ENCODE peak calls at places on chromosome X, in five cellular contexts. G, H, J, B and U are unnamed samples.

GRCh38 chrX:136307471-136307870 is 6.7 kb downstream of the ADGRG4 start:
- DNase-seq in G (no peak), H (no peak), J (no peak), B (no peak), U (no peak)

GRCh38 chrX:139930923-139931645 is 1.8 kb downstream of the ATP11C start:
- DNase-seq in G (peak), H (peak), J (peak), B (no peak), U (peak)

GRCh38 chrX:6184900-6185515 is 43.7 kb downstream of the NLGN4X start:
- DNase-seq in G (no peak), H (no peak), J (no peak), B (no peak), U (no peak)

GRCh38 chrX:9197231-9197630 is 163.3 kb upstream of the FAM9B start:
- DNase-seq in G (no peak), H (no peak), J (no peak), B (no peak), U (no peak)

GRCh38 chrX:134949271-134949670 is 41.5 kb upstream of the SMIM10 start:
- DNase-seq in G (peak), H (no peak), J (no peak), B (no peak), U (no peak)

GRCh38 chrX:68574240-68574639 is 73.2 kb upstream of the STARD8 start:
- DNase-seq in G (no peak), H (no peak), J (no peak), B (no peak), U (no peak)

GRCh38 chrX:46184749-46185148 is 360.5 kb downstream of the ZNF674 start:
- DNase-seq in G (no peak), H (no peak), J (peak), B (no peak), U (no peak)

GRCh38 chrX:38233891-38234807 is 13.5 kb upstream of the SRPX start:
- DNase-seq in G (peak), H (peak), J (no peak), B (no peak), U (peak)

GRCh38 chrX:11427082-11428033 is 134.1 kb downstream of the AMELX start:
- DNase-seq in G (no peak), H (peak), J (no peak), B (no peak), U (peak)

GRCh38 chrX:45669715-45670360 is 469.2 kb upstream of the DIPK2B start:
- DNase-seq in G (no peak), H (no peak), J (no peak), B (no peak), U (no peak)

GRCh38 chrX:47228550-47229270 is 4.1 kb upstream of the USP11 start:
- DNase-seq in G (no peak), H (no peak), J (no peak), B (no peak), U (peak)
- TF ChIP-seq POLR2A in G (no peak), H (no peak), J (no peak), B (no peak), U (no peak)

GRCh38 chrX:154097003-154097596 is 417 bp downstream of the MECP2 start:
- DNase-seq in G (peak), H (peak), J (peak), B (peak), U (peak)
- TF ChIP-seq POLR2A in G (no peak), H (no peak), J (no peak), B (no peak), U (no peak)

DNA sequence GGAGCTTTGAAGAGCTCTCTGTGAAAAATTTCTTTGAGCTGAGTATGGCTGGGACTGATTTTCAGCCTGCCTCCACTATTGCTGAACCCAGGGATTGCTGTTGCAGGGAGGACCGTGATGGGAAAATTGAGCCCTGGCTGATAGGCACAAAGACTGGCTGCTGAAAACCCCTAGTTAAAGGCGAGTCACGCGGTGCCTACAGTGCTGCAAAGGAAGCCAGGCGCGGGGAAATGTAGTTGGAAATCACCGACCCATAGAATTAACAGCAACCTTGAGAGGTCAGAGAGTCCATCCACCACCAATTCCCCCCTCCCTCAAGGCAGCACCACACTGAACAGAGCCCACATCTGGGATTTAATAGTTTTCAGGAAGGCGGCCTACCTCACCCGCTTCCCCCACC is 26.0 kb downstream of the FRMD7 start:
- DNase-seq in G (no peak), H (no peak), J (no peak), B (no peak), U (no peak)
- TF ChIP-seq POLR2A in G (no peak), H (no peak), J (no peak), B (no peak), U (no peak)

DNA sequence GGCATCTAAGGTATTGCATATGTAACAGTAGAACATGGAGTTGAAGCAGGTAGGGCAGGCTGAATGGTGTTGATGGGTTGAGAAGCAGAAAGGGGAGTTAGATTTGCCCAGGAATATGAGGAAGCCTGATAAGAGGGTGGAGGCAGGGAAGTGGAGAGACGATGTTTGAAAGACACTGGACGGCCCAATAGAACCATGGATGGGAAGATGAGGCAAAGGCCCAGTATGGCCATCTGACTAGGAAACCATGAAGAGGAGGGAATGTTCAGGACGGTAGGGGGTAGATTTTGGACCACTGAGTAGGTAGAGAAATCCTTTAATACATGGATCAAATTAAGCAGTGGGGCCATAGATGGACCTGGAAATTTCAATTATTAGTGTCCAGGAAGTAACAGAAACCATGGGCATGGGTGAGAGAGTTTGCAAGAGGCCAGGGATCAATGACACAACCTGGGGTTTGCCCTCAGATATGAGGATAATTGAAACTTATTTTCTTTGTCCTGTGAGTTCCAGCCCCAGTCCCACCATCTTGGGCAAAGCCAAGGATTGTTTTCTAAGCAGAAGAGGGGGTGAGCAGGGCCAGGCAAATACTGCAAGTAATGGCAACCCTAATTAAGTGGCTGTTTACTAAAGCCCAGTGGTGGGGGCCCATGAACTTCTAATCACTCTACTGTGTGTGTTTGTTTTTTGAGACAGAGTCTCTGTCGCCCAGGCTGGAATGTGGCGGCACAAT is 2.5 kb upstream of the USP11 start:
- DNase-seq in G (no peak), H (no peak), J (no peak), B (no peak), U (peak)
- TF ChIP-seq POLR2A in G (no peak), H (no peak), J (no peak), B (peak), U (no peak)

GRCh38 chrX:123846598-123847038 is 13.2 kb upstream of the XIAP start:
- DNase-seq in G (peak), H (no peak), J (no peak), B (no peak), U (no peak)
- TF ChIP-seq POLR2A in G (no peak), H (no peak), J (no peak), B (no peak), U (no peak)

GRCh38 chrX:53081925-53082772 is at the start of gene TSPYL2:
- DNase-seq in G (peak), H (peak), J (peak), B (peak), U (peak)

GRCh38 chrX:53082773-53083616 is 828 bp downstream of the TSPYL2 start:
- DNase-seq in G (no peak), H (no peak), J (no peak), B (no peak), U (no peak)

GRCh38 chrX:53084043-53084570 is 1.9 kb downstream of the TSPYL2 start:
- DNase-seq in G (no peak), H (no peak), J (no peak), B (no peak), U (no peak)

GRCh38 chrX:53078943-53079342 is 3.2 kb upstream of the TSPYL2 start:
- DNase-seq in G (no peak), H (no peak), J (no peak), B (no peak), U (no peak)

DNA sequence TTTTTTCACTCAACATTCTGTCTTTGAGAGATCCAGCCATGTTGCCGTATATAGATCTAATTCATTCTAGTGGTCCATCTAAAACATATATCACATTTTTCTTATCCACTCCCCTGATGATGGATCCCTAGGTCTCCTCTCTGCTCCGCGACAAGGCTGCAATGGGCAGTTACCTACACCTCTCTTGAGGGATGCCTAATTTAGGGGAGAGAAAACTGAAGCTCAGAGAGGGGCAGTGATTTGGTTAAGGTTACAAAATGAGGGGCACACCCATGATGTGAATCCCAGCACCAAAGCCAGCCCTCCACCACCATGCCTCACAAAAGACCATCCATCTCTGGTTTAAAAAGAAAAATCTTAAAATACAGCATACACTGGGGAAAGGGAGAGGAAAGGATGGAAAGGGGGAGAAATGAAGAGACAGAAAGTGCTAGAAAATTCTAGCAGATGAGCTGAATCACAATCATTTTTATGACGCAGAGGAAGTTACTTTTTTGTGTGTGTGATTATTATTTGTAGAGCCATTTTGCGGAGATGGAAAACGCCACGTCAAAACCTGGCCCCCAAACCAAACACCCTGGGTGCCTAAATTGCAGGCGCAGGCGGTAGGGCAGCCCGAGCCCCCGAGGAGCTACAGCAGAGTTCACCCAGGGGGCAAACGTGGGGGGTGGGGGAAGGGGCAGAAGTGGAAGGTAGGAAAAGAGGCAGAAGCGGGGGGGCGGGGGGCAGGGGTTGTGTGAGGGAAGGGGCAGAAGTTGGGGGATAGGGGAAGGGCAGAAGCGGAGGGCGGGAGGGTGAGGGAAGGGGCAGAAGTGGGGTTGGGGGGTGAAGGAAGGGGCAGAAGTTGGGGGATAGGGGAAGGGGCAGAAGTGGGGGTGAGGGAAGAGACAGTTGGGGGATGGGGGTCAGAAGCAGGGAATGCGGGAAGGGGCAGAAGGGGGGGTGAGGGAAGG is 1.3 kb upstream of the TSPYL2 start:
- DNase-seq in G (no peak), H (no peak), J (no peak), B (no peak), U (no peak)
- TF ChIP-seq POLR2A in G (no peak), H (no peak), J (no peak), B (no peak), U (no peak)

DNA sequence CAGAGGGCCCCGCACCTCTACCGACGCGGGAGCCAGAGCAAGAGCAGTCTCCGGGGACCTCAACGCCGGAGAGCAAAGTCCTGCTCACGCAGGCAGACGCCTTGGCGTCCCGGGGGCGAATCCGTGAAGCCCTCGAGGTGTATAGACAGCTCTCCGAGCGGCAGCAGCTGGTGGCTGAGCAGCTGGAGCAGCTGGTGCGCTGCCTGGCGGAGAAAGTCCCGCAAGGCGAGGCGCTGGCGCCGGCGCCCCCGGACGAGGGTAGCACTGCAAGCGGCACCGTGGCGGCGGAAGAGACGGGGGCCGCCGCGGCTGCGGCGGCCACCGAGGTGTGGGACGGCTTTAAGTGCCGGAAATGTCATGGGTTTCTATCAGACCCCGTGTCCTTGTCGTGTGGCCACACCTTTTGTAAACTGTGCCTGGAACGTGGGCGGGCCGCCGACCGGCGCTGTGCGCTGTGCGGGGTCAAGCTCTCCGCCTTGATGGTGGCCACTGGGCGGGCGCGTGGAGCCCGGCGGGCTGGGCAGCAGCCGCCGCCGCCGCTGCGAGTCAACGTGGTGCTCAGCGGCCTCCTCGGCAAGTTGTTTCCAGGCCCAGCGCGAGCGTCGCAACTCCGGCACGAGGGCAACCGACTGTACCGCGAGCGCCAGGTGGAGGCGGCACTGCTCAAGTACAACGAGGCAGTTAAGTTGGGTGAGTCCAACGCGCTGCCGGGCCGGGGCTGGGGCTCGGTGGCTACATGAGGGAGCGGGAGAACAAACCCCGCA is 672 bp downstream of the LONRF3 start:
- DNase-seq in G (peak), H (peak), J (peak), B (no peak), U (peak)
- TF ChIP-seq POLR2A in G (no peak), H (no peak), J (no peak), B (no peak), U (no peak)

GRCh38 chrX:42941671-42942070 is 163.7 kb upstream of the PPP1R2C start:
- DNase-seq in G (no peak), H (no peak), J (no peak), B (no peak), U (no peak)
- TF ChIP-seq POLR2A in G (no peak), H (no peak), J (no peak), B (no peak), U (no peak)

DNA sequence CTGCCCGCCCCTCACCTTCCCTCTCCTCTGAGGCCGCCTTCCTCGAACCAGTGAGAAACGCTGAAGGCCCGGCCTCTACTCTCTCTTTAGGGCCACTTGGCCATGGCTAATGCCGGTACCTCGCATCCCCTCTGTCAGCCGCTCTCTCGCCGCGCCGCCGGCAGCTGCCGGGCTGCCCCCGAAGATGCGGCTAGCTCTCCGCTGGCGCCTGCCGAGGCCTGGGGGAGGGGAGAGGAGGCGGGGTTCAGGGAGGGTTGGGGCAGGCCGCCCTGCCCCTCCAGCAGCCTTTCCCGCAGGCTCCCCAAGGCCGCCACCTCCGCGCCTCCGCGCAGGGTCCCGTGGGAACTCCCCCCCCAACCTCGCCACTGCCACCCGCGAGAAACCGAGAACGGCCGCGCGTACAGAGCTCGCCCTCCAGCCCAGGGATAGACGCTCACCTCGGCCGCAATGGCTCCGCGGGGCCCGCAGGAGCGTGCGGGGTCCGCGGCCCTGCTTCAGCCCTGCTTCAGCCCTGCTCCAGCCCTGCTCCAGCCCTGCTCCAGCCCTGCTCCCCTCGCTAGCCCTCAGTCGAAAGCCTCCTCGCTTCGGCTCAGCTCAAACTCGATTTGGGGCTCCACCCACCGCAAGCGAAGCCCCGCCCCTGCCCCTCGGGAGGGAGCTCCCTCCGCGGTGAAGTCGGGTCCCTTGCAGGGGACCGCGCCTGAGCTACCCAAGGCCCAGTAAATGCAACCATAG is at the start of gene HUWE1:
- DNase-seq in G (peak), H (peak), J (peak), B (no peak), U (peak)
- TF ChIP-seq POLR2A in G (peak), H (no peak), J (peak), B (peak), U (no peak)

DNA sequence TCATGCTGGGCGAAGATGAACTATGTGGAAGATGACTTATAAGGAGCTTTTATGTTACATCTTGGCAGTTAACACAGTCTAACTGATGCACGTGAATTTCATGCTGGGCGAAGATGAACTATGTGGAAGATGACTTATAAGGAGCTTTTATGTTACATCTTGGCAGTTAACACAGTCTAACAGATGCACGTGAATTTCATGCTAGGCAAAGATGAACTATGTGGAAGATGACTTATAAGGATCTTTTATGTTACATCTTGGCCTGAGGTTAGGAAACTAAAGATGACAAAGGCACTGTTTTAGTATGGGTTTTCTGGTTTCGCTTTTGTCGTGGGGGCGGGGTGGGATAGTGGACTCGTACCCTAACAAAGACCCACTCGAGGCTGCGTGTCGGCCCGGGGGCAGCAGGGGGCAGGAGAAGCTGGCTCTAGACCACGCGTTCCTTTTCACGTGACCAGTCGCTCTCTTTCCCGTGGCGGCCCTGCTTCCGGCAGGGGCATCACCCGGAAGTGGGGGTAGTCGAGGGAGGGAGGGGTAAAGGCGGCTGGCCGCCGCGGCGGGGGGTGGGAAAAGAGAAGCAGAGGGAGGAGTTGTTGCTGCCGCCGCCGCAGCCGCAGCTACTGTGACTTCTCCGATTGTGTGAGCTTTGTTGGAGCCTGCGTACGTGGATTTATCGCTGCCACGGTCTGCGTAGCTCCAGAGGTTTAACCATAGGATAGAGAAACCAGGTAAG is at the start of gene ATP7A:
- DNase-seq in G (peak), H (peak), J (peak), B (peak), U (peak)
- TF ChIP-seq POLR2A in G (peak), H (no peak), J (no peak), B (peak), U (peak)